ENCODE peak calls at places on chromosomes 5 and 9, in four cellular contexts. R is IMR-90, C is endothelial cell of umbilical vein, Q is K562. B is an unnamed sample.

GRCh38 chr5:116038817-116039216 is 6.5 kb downstream of the ARL14EPL start:
- DNase-seq in R (no peak), C (no peak), Q (no peak), B (no peak)

GRCh38 chr9:127801955-127802575 is 617 bp upstream of the FPGS start:
- DNase-seq in R (no peak), C (no peak), Q (no peak), B (no peak)

GRCh38 chr9:130423272-130423671 is 21.5 kb upstream of the ASS1 start:
- DNase-seq in R (no peak), C (no peak), Q (no peak), B (no peak)

GRCh38 chr5:113487411-113487778 is 858 bp downstream of the MCC start:
- DNase-seq in R (peak), C (peak), Q (no peak), B (no peak)

GRCh38 chr9:97703437-97704326 is 6.5 kb upstream of the XPA start:
- DNase-seq in R (peak), C (peak), Q (peak), B (peak)

GRCh38 chr5:109981979-109982378 is 292.3 kb downstream of the MAN2A1 start:
- DNase-seq in R (no peak), C (no peak), Q (no peak), B (no peak)

GRCh38 chr5:64312496-64312895 is 146.9 kb downstream of the RNF180 start:
- DNase-seq in R (no peak), C (no peak), Q (no peak), B (no peak)

GRCh38 chr9:83996126-83996525 is 15.5 kb downstream of the RMI1 start:
- DNase-seq in R (no peak), C (no peak), Q (peak), B (no peak)

GRCh38 chr9:112890106-112891081 is at the start of gene SLC46A2:
- DNase-seq in R (no peak), C (no peak), Q (no peak), B (no peak)

GRCh38 chr5:10876345-10876744 is 115.3 kb upstream of the DAP start:
- DNase-seq in R (no peak), C (no peak), Q (no peak), B (no peak)

GRCh38 chr5:109594217-109594616 is 95.5 kb upstream of the MAN2A1 start:
- DNase-seq in R (no peak), C (no peak), Q (no peak), B (no peak)

GRCh38 chr5:132013006-132013689 is 1.7 kb upstream of the ACSL6 start:
- DNase-seq in R (no peak), C (no peak), Q (no peak), B (no peak)

GRCh38 chr9:121827251-121827967 is 176.0 kb downstream of the DAB2IP start:
- DNase-seq in R (no peak), C (no peak), Q (peak), B (no peak)

GRCh38 chr9:127419306-127419705 is 4.9 kb upstream of the ZNF79 start:
- DNase-seq in R (no peak), C (no peak), Q (peak), B (no peak)

GRCh38 chr5:112113565-112113964 is 305.5 kb downstream of the EPB41L4A start:
- DNase-seq in R (no peak), C (no peak), Q (no peak), B (no peak)

GRCh38 chr9:93304574-93305496 is 120.9 kb downstream of the WNK2 start:
- DNase-seq in R (peak), C (peak), Q (peak), B (no peak)

GRCh38 chr5:18534119-18534518 is 899.9 kb downstream of the TAF11L14 start:
- DNase-seq in R (no peak), C (no peak), Q (no peak), B (no peak)

GRCh38 chr5:127801751-127802476 is 98.7 kb downstream of the CCDC192 start:
- DNase-seq in R (peak), C (peak), Q (no peak), B (no peak)
- TF ChIP-seq FOS in R (no peak), C (peak), Q (no peak), B (no peak)

DNA sequence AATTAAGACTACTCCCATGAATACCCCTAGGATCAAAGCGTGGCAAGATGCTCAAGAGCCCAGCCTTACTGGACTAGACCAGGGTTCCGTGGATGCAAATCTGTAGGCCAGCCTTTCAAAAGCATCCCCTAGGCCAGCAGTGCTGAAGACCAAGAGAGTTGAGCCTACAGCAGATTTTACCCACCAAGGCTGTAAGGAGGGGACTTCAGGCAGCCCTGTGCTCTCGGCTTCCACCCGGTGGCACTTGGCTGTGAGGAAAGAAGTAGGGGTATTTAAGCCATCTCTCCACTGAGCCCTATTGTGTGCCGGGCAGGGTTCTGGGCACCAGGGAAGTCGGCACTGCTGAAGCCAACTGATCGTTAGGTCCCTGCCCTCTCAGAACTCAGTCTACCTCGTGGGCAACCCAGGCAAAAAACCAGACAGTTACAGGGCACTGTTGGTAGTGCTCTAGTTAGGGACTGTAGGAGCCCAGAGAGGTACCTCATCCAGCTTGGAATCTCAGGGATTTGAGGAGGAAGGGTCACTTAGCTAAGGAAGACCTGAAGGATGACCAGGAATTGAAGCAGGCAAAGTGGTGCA is 25.5 kb downstream of the TCF7 start:
- DNase-seq in R (no peak), C (no peak), Q (no peak), B (no peak)
- TF ChIP-seq FOS in R (no peak), C (no peak), Q (no peak), B (no peak)

GRCh38 chr5:74434124-74434899 is 206.2 kb downstream of the ENC1 start:
- DNase-seq in R (no peak), C (peak), Q (no peak), B (no peak)
- TF ChIP-seq FOS in R (no peak), C (no peak), Q (no peak), B (no peak)

DNA sequence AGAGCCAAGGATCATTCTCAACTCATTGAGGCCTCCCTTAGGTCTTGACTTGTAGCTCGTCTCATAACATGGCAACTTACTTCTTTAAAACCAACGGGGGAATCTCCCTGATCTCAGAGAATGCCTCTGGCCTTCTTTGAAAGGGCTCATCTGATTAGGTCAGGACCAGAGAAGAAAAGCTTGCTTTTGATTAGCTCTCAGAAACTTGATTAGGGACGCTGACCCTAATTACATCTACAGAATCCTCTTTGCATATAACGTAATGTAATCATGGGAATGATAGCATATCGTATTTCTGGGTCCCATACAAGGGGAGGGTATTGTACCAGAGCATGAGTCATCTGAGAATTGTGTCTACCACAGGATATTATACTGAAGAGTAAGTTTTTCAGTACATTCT is 125.1 kb upstream of the SH3GL2 start:
- DNase-seq in R (no peak), C (no peak), Q (no peak), B (no peak)
- TF ChIP-seq FOS in R (no peak), C (no peak), Q (no peak), B (no peak)

GRCh38 chr5:147455321-147455720 is 54.5 kb downstream of the DPYSL3 start:
- DNase-seq in R (peak), C (no peak), Q (no peak), B (no peak)
- TF ChIP-seq FOS in R (no peak), C (no peak), Q (no peak), B (no peak)

DNA sequence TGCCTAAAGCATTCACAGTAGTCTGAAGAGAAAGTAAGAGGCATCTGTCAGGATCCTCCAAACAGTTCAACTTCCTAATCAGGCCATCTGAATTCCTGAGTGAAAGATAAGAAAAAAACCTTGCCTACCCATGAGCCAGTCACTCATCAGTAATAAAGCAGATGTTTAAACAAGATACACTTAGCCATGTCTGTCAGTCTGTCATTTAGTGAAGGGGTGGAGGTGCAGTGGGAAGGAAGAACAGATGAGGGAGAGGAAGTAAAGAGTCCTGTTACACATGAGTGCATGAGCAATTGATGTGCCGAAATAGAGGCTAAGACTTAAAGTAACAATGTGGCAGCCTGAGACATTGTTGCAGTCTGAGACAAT is 29.9 kb upstream of the DMRTA1 start:
- DNase-seq in R (no peak), C (peak), Q (no peak), B (no peak)
- TF ChIP-seq FOS in R (no peak), C (peak), Q (no peak), B (no peak)

B was measured in GM12878.